ENCODE peak calls at places on chromosome 3, in ten cellular contexts. V is lower leg skin, E is SIG-M5, K is cardiac septum, N is SW480, B is midbrain, S is GM03348, R is T-helper 2 cell, Y is Kasumi-1, C is T follicular helper cell. H is an unnamed sample.
A peak's percentile ranks its signal among the peaks of the same experiment; 100 is the strongest.

GRCh38 chr3:189787622-189788021 is 156.4 kb downstream of the TP63 start:
- DNase-seq in V (no peak), E (no peak), K (no peak), N (no peak), B (no peak), S (peak; percentile 32), R (no peak), Y (no peak), C (no peak), H (no peak)

GRCh38 chr3:168024537-168024941 is 71.2 kb downstream of the GOLIM4 start:
- DNase-seq in V (no peak), E (peak; percentile 39), K (no peak), N (peak; percentile 97), B (no peak), S (peak; percentile 61), R (no peak), Y (peak; percentile 90), C (no peak), H (peak; percentile 60)

GRCh38 chr3:126656376-126657134 is 1.6 kb upstream of the TXNRD3 start:
- DNase-seq in V (no peak), E (no peak), K (no peak), N (no peak), B (no peak), S (no peak), R (no peak), Y (no peak), C (no peak), H (no peak)

GRCh38 chr3:11600501-11601282 is 43.0 kb downstream of the VGLL4 start:
- DNase-seq in V (peak; percentile 92), E (no peak), K (peak; percentile 89), N (peak; percentile 14), B (no peak), S (peak; percentile 90), R (no peak), Y (no peak), C (no peak), H (peak; percentile 88)

GRCh38 chr3:45473841-45474240 is 85.5 kb downstream of the LARS2 start:
- DNase-seq in V (no peak), E (no peak), K (no peak), N (no peak), B (no peak), S (peak; percentile 73), R (no peak), Y (no peak), C (no peak), H (peak; percentile 58)

GRCh38 chr3:157487339-157487738 is 15.9 kb downstream of the VEPH1 start:
- DNase-seq in V (no peak), E (no peak), K (no peak), N (no peak), B (no peak), S (no peak), R (no peak), Y (no peak), C (no peak), H (no peak)

GRCh38 chr3:42424911-42425310 is 14.5 kb upstream of the LYZL4 start:
- DNase-seq in V (no peak), E (no peak), K (no peak), N (no peak), B (no peak), S (no peak), R (no peak), Y (no peak), C (no peak), H (no peak)

GRCh38 chr3:183449391-183449790 is 21.0 kb upstream of the MCF2L2 start:
- DNase-seq in V (no peak), E (no peak), K (no peak), N (no peak), B (peak; percentile 34), S (no peak), R (no peak), Y (peak; percentile 35), C (no peak), H (no peak)

GRCh38 chr3:146814601-146815315 is 209.6 kb upstream of the PLSCR5 start:
- DNase-seq in V (no peak), E (no peak), K (no peak), N (no peak), B (no peak), S (peak; percentile 30), R (no peak), Y (no peak), C (no peak), H (no peak)

GRCh38 chr3:101091489-101091888 is 98.3 kb upstream of the ABI3BP start:
- DNase-seq in V (no peak), E (no peak), K (no peak), N (peak; percentile 10), B (no peak), S (no peak), R (no peak), Y (no peak), C (no peak), H (no peak)

GRCh38 chr3:48630407-48630806 is 4.9 kb downstream of the SLC26A6 start:
- DNase-seq in V (no peak), E (no peak), K (no peak), N (no peak), B (no peak), S (no peak), R (no peak), Y (no peak), C (no peak), H (no peak)

GRCh38 chr3:38916706-38917105 is 100.7 kb upstream of the SCN10A start:
- DNase-seq in V (no peak), E (no peak), K (no peak), N (peak; percentile 20), B (no peak), S (no peak), R (no peak), Y (no peak), C (no peak), H (no peak)

GRCh38 chr3:103184772-103185171 is 750.0 kb downstream of the ZPLD1 start:
- DNase-seq in V (no peak), E (no peak), K (no peak), N (no peak), B (no peak), S (no peak), R (no peak), Y (no peak), C (no peak), H (no peak)

GRCh38 chr3:64237083-64237482 is 11.8 kb upstream of the PRICKLE2 start:
- DNase-seq in V (no peak), E (no peak), K (no peak), N (no peak), B (no peak), S (no peak), R (no peak), Y (no peak), C (no peak), H (no peak)

GRCh38 chr3:157794771-157795170 is 291.6 kb upstream of the VEPH1 start:
- DNase-seq in V (no peak), E (no peak), K (no peak), N (no peak), B (no peak), S (peak; percentile 64), R (no peak), Y (no peak), C (no peak), H (no peak)

GRCh38 chr3:183443395-183444132 is 15.1 kb upstream of the MCF2L2 start:
- DNase-seq in V (no peak), E (no peak), K (no peak), N (no peak), B (no peak), S (no peak), R (no peak), Y (no peak), C (no peak), H (no peak)

GRCh38 chr3:59578129-59578528 is 528.3 kb upstream of the CFAP20DC start:
- DNase-seq in V (no peak), E (no peak), K (no peak), N (no peak), B (no peak), S (no peak), R (no peak), Y (no peak), C (no peak), H (no peak)

GRCh38 chr3:68403741-68404140 is 528.6 kb downstream of the TAFA4 start:
- DNase-seq in V (no peak), E (no peak), K (no peak), N (no peak), B (no peak), S (no peak), R (no peak), Y (no peak), C (no peak), H (no peak)

GRCh38 chr3:148062590-148062989 is 635.1 kb upstream of the AGTR1 start:
- DNase-seq in V (no peak), E (no peak), K (no peak), N (no peak), B (no peak), S (no peak), R (no peak), Y (no peak), C (no peak), H (no peak)

GRCh38 chr3:151949706-151950105 is 76.3 kb downstream of the SUCNR1 start:
- DNase-seq in V (no peak), E (no peak), K (no peak), N (no peak), B (no peak), S (no peak), R (no peak), Y (no peak), C (no peak), H (no peak)

GRCh38 chr3:197002701-197003454 is 26.7 kb downstream of the MELTF start:
- DNase-seq in V (peak; percentile 95), E (no peak), K (peak; percentile 87), N (peak; percentile 92), B (peak; percentile 73), S (peak; percentile 96), R (peak; percentile 77), Y (peak; percentile 26), C (peak; percentile 74), H (peak; percentile 94)

GRCh38 chr3:150268426-150269321 is 139.4 kb upstream of the TSC22D2 start:
- DNase-seq in V (no peak), E (no peak), K (no peak), N (peak; percentile 18), B (no peak), S (no peak), R (no peak), Y (no peak), C (no peak), H (no peak)

GRCh38 chr3:39639344-39640236 is 169.8 kb upstream of the MYRIP start:
- DNase-seq in V (no peak), E (peak; percentile 79), K (no peak), N (peak; percentile 89), B (no peak), S (peak; percentile 85), R (no peak), Y (peak; percentile 96), C (no peak), H (peak; percentile 82)

GRCh38 chr3:46496745-46497555 is 826 bp upstream of the RTP3 start:
- DNase-seq in V (peak; percentile 75), E (no peak), K (no peak), N (peak; percentile 50), B (no peak), S (no peak), R (peak; percentile 4), Y (peak; percentile 41), C (peak; percentile 37), H (no peak)

GRCh38 chr3:114376091-114376490 is 82.3 kb downstream of the TIGIT start:
- DNase-seq in V (no peak), E (no peak), K (no peak), N (no peak), B (no peak), S (peak; percentile 18), R (no peak), Y (no peak), C (no peak), H (no peak)

GRCh38 chr3:63933459-63933858 is 21.3 kb upstream of the SCAANT1 start:
- DNase-seq in V (no peak), E (peak; percentile 44), K (no peak), N (no peak), B (no peak), S (no peak), R (no peak), Y (peak; percentile 84), C (no peak), H (no peak)

GRCh38 chr3:148158210-148158609 is 539.5 kb upstream of the AGTR1 start:
- DNase-seq in V (no peak), E (no peak), K (no peak), N (no peak), B (peak; percentile 48), S (peak; percentile 28), R (no peak), Y (peak; percentile 20), C (no peak), H (peak; percentile 7)

GRCh38 chr3:25711090-25711489 is 46.4 kb upstream of the TOP2B start:
- DNase-seq in V (no peak), E (no peak), K (no peak), N (no peak), B (no peak), S (no peak), R (no peak), Y (no peak), C (no peak), H (no peak)

H was measured in hepatic stellate cell.